ENCODE peak calls at places on chromosomes 1 and 21, in four cellular contexts. Q is fibroblast of villous mesenchyme, C is uterus, J is coronary artery. G is an unnamed sample.

GRCh38 chr1:209886219-209886536 is 51.8 kb upstream of the SYT14 start:
- DNase-seq in Q (no peak), C (no peak), J (no peak), G (no peak)

GRCh38 chr1:183209533-183210158 is 23.6 kb downstream of the LAMC2 start:
- DNase-seq in Q (peak; percentile 81), C (no peak), J (no peak), G (no peak)

GRCh38 chr1:226443439-226443838 is 35.5 kb upstream of the PARP1 start:
- DNase-seq in Q (no peak), C (no peak), J (peak; percentile 24), G (no peak)

GRCh38 chr1:112446411-112446810 is 50.4 kb downstream of the CTTNBP2NL start:
- DNase-seq in Q (no peak), C (no peak), J (no peak), G (no peak)

GRCh38 chr1:6419803-6420593 is at the start of gene HES2:
- DNase-seq in Q (no peak), C (no peak), J (no peak), G (no peak)

GRCh38 chr21:43363506-43364260 is 63.2 kb downstream of the SIK1 start:
- DNase-seq in Q (no peak), C (no peak), J (no peak), G (no peak)

GRCh38 chr1:156608981-156609380 is 7.7 kb upstream of the GPATCH4 start:
- DNase-seq in Q (no peak), C (no peak), J (no peak), G (no peak)

GRCh38 chr1:64050601-64051000 is 152.8 kb upstream of the UBE2U start:
- DNase-seq in Q (no peak), C (no peak), J (no peak), G (no peak)

GRCh38 chr1:72122099-72122893 is 160.0 kb downstream of the NEGR1 start:
- DNase-seq in Q (peak; percentile 77), C (peak; percentile 18), J (no peak), G (no peak)

GRCh38 chr21:29265690-29266479 is 32.8 kb upstream of the BACH1 start:
- DNase-seq in Q (no peak), C (no peak), J (no peak), G (no peak)

GRCh38 chr1:66243548-66244130 is 290.3 kb upstream of the SGIP1 start:
- DNase-seq in Q (no peak), C (no peak), J (no peak), G (no peak)

GRCh38 chr1:239951518-239952130 is 140.1 kb upstream of the FMN2 start:
- DNase-seq in Q (peak; percentile 70), C (peak; percentile 43), J (no peak), G (no peak)

GRCh38 chr1:165637427-165637826 is 6.4 kb downstream of the MGST3 start:
- DNase-seq in Q (peak; percentile 92), C (no peak), J (no peak), G (no peak)

GRCh38 chr1:44485229-44485932 is 80.3 kb downstream of the RNF220 start:
- DNase-seq in Q (peak; percentile 96), C (peak; percentile 74), J (no peak), G (no peak)

GRCh38 chr1:55626326-55626725 is 411.2 kb upstream of the USP24 start:
- DNase-seq in Q (peak; percentile 48), C (no peak), J (no peak), G (no peak)

GRCh38 chr1:99465176-99465900 is 180.6 kb upstream of the PALMD start:
- DNase-seq in Q (peak; percentile 89), C (no peak), J (no peak), G (no peak)

GRCh38 chr1:109794319-109795132 is 30.8 kb upstream of the EPS8L3 start:
- DNase-seq in Q (no peak), C (peak; percentile 19), J (peak; percentile 66), G (no peak)

GRCh38 chr21:44438531-44439210 is 16.6 kb upstream of the LRRC3 start:
- DNase-seq in Q (peak; percentile 10), C (no peak), J (no peak), G (no peak)

GRCh38 chr1:225857256-225857655 is 24.9 kb downstream of the TMEM63A start:
- DNase-seq in Q (no peak), C (no peak), J (no peak), G (no peak)

DNA sequence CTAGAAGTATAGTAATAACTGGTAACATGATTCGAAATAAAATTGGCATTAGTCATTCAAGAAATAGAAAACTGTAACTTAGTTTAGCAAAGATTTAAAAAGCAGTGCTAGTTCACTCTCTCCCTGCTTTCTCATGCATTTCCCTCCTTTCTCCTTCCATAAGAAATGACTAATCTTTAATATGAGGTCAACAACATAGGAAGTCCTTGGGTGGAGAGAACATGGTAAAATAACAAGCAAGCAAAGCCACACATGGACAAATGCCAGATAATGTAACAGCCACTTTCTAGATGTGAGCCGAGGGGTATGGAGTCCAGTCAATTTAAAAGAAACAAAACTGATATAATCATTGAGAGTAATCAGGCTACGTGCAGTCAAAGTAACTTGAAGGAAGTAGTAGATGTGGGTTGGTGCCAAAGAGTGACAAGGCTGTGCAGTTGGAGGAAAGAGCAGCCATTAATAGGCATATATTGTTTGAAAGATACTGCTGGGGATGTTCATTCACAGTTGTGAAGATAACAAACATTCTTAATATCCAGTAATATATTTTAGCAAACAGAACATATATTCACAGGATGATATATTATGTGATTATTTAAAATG is 69.6 kb downstream of the DUSP10 start:
- DNase-seq in Q (peak; percentile 22), C (no peak), J (no peak), G (no peak)
- TF ChIP-seq CTCF in Q (no peak), C (no peak), J (no peak), G (no peak)

GRCh38 chr1:189673223-189673622 is 804.4 kb downstream of the BRINP3 start:
- DNase-seq in Q (no peak), C (no peak), J (no peak), G (no peak)

GRCh38 chr1:189682591-189682990 is 795.1 kb downstream of the BRINP3 start:
- DNase-seq in Q (no peak), C (no peak), J (no peak), G (no peak)

GRCh38 chr1:189681252-189681919 is 796.3 kb downstream of the BRINP3 start:
- DNase-seq in Q (no peak), C (no peak), J (no peak), G (no peak)

GRCh38 chr1:189678779-189679178 is 798.9 kb downstream of the BRINP3 start:
- DNase-seq in Q (no peak), C (no peak), J (no peak), G (no peak)
- TF ChIP-seq CTCF in Q (peak; percentile 18), C (no peak), J (no peak), G (no peak)

DNA sequence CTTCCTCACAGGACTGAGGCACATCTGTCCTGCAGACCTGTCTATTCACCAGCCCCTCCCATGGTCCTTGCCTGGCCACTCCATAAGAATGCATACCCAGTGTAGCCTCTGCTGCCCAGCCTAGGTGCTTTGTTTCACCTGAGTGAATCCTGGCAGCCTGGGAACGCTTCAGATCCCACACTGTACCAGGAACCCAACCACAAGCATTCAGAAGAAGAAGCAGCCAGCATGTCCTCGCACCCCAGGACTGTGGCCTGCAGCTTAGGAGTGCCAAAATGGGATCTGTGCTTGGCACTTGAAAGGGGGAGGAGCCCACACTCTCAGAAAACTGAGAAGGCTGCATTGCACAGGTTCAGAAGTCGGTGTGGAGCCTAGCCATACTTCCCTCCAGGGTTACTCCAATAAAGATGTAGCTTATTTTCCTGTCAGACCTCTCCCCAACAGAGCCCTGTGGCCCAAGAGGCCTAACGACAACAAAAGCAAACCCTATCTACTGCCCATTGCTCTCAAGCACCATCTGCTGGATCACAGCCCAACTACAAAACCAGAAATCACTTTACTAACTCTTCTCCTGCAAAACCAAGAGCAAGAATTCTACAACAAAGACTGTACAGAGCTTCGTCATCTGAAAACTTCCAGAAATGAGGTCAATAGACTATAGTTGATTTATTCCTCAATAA is 923.1 kb upstream of the NEGR1 start:
- DNase-seq in Q (no peak), C (no peak), J (no peak), G (no peak)
- TF ChIP-seq CTCF in Q (no peak), C (no peak), J (no peak), G (no peak)

GRCh38 chr1:228804640-228805413 is 69.5 kb downstream of the RHOU start:
- DNase-seq in Q (peak; percentile 33), C (peak; percentile 45), J (no peak), G (no peak)

GRCh38 chr1:228801068-228801467 is 65.8 kb downstream of the RHOU start:
- DNase-seq in Q (no peak), C (no peak), J (no peak), G (no peak)

GRCh38 chr1:228804173-228804572 is 68.9 kb downstream of the RHOU start:
- DNase-seq in Q (no peak), C (no peak), J (no peak), G (no peak)

GRCh38 chr1:228803421-228803820 is 68.1 kb downstream of the RHOU start:
- DNase-seq in Q (no peak), C (no peak), J (no peak), G (no peak)

DNA sequence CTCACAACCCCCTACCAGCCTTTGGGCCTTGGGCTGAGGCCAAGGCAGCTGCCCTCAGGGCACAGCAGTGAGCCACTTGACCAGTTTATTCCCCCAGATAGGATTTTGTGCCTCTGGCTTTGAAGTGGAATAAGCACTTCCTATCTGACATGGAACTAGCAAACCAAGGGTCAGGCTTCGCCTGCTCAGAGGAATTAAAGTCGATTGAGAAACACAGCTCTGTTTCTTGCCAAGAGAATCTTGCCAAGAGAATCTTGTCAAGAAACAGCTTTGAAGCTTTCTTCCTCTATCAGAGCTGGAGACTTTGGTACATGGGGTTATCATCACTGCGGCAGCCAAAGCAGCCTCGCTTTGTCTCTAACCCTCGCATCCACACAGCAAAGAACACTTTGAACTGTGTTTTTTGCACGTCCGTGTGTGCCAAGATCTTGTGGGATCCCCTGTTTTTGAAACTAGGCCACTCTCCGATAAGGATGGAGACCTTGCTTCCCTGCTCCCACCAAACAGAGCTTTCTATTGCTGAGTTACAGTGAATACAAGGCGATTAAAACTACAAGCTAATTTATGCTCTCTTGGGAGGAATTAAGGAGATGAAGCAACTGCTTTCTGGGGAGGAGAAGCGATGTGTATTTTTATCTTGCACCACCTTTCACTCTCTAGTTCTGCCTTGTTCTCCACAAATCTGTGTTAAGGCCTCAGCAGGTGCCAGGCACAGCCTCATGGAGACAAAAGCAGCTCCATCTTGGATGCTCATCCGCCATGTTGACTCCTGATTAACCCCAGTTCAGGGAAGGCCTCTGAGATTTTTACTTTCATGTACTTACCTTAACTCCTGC is 67.3 kb downstream of the RHOU start:
- DNase-seq in Q (peak; percentile 93), C (peak; percentile 87), J (no peak), G (no peak)
- TF ChIP-seq CTCF in Q (no peak), C (no peak), J (no peak), G (no peak)